ENCODE peak calls at places on chromosomes 16 and 17, in five cellular contexts. N, G, H, D and B are unnamed samples.

GRCh38 chr16:11587643-11588247 is 1.0 kb upstream of the LITAF start:
- DNase-seq in G (no peak), D (no peak), H (no peak), N (no peak), B (no peak)

GRCh38 chr16:77398495-77398894 is 36.3 kb downstream of the ADAMTS18 start:
- DNase-seq in D (no peak), N (no peak), G (no peak), H (no peak), B (no peak)

GRCh38 chr17:77834170-77835115 is 124.1 kb upstream of the TNRC6C start:
- DNase-seq in D (peak), H (no peak), N (no peak), G (peak), B (no peak)

GRCh38 chr17:28982191-28982793 is 23.5 kb downstream of the SEZ6 start:
- DNase-seq in N (no peak), D (no peak), H (no peak), G (no peak), B (peak)

GRCh38 chr16:7352114-7352513 is 19.5 kb downstream of the RBFOX1 start:
- DNase-seq in G (no peak), H (no peak), N (no peak), D (no peak), B (no peak)

GRCh38 chr17:73003487-73003886 is 89.0 kb downstream of the SLC39A11 start:
- DNase-seq in H (no peak), G (no peak), D (peak), N (no peak), B (no peak)

GRCh38 chr16:49919327-49919726 is 63.4 kb upstream of the ZNF423 start:
- DNase-seq in H (no peak), N (no peak), G (no peak), D (no peak), B (no peak)

GRCh38 chr16:57984443-57985203 is 13.7 kb upstream of the CNGB1 start:
- DNase-seq in G (peak), H (no peak), N (no peak), D (peak), B (peak)

GRCh38 chr17:83194189-83194565 is 114.8 kb downstream of the METRNL start:
- DNase-seq in H (no peak), D (peak), G (no peak), N (no peak), B (no peak)